ENCODE peak calls at places on chromosomes 16 and 17, in six cellular contexts. One of them, this sample, is unnamed.

GRCh38 chr17:64784353-64784798 is 122.3 kb upstream of the SMURF2 start:
- DNase-seq in erythroblast: no peak
- DNase-seq in ovary: no peak
- DNase-seq in stomach: no peak
- DNase-seq in prostate gland: no peak
- DNase-seq in GM12891: no peak
- DNase-seq in this sample: no peak

GRCh38 chr17:41939044-41939695 is 8.8 kb downstream of the ODAD4 start:
- DNase-seq in erythroblast: no peak
- DNase-seq in ovary: no peak
- DNase-seq in stomach: no peak
- DNase-seq in prostate gland: no peak
- DNase-seq in GM12891: no peak
- DNase-seq in this sample: no peak

GRCh38 chr16:72987480-72987901 is 60.4 kb downstream of the ZFHX3 start:
- DNase-seq in erythroblast: no peak
- DNase-seq in ovary: no peak
- DNase-seq in stomach: no peak
- DNase-seq in prostate gland: peak; percentile 72
- DNase-seq in GM12891: no peak
- DNase-seq in this sample: no peak

GRCh38 chr17:9509236-9509813 is 66.3 kb downstream of the STX8 start:
- DNase-seq in erythroblast: no peak
- DNase-seq in ovary: no peak
- DNase-seq in stomach: no peak
- DNase-seq in prostate gland: no peak
- DNase-seq in GM12891: no peak
- DNase-seq in this sample: no peak

GRCh38 chr16:19722981-19723380 is 4.9 kb downstream of the IQCK start:
- DNase-seq in erythroblast: no peak
- DNase-seq in ovary: no peak
- DNase-seq in stomach: no peak
- DNase-seq in prostate gland: no peak
- DNase-seq in GM12891: no peak
- DNase-seq in this sample: no peak

GRCh38 chr16:4415538-4416199 is 727 bp downstream of the CORO7 start:
- DNase-seq in erythroblast: peak; percentile 84
- DNase-seq in ovary: peak; percentile 57
- DNase-seq in stomach: peak; percentile 58
- DNase-seq in prostate gland: peak; percentile 19
- DNase-seq in GM12891: no peak
- DNase-seq in this sample: peak; percentile 16

GRCh38 chr16:47888142-47888541 is 267.7 kb downstream of the ABCC12 start:
- DNase-seq in erythroblast: no peak
- DNase-seq in ovary: no peak
- DNase-seq in stomach: no peak
- DNase-seq in prostate gland: no peak
- DNase-seq in GM12891: no peak
- DNase-seq in this sample: peak; percentile 75

GRCh38 chr16:30600215-30600614 is 10.0 kb downstream of the ZNF689 start:
- DNase-seq in erythroblast: no peak
- DNase-seq in ovary: no peak
- DNase-seq in stomach: no peak
- DNase-seq in prostate gland: no peak
- DNase-seq in GM12891: no peak
- DNase-seq in this sample: no peak

GRCh38 chr17:3693829-3694231 is 2.1 kb downstream of the P2RX5 start:
- DNase-seq in erythroblast: no peak
- DNase-seq in ovary: no peak
- DNase-seq in stomach: no peak
- DNase-seq in prostate gland: no peak
- DNase-seq in GM12891: no peak
- DNase-seq in this sample: no peak

GRCh38 chr16:1553976-1554825 is 20.7 kb downstream of the TMEM204 start:
- DNase-seq in erythroblast: no peak
- DNase-seq in ovary: no peak
- DNase-seq in stomach: no peak
- DNase-seq in prostate gland: no peak
- DNase-seq in GM12891: no peak
- DNase-seq in this sample: no peak

GRCh38 chr17:82922646-82923045 is 82.8 kb upstream of the ZNF750 start:
- DNase-seq in erythroblast: no peak
- DNase-seq in ovary: no peak
- DNase-seq in stomach: no peak
- DNase-seq in prostate gland: no peak
- DNase-seq in GM12891: no peak
- DNase-seq in this sample: no peak

GRCh38 chr17:55607736-55608341 is 96.6 kb upstream of the SMIM36 start:
- DNase-seq in erythroblast: no peak
- DNase-seq in ovary: peak; percentile 91
- DNase-seq in stomach: peak; percentile 67
- DNase-seq in prostate gland: peak; percentile 96
- DNase-seq in GM12891: no peak
- DNase-seq in this sample: no peak

GRCh38 chr17:28549274-28550132 is 2.9 kb downstream of the UNC119 start:
- DNase-seq in erythroblast: no peak
- DNase-seq in ovary: no peak
- DNase-seq in stomach: no peak
- DNase-seq in prostate gland: no peak
- DNase-seq in GM12891: no peak
- DNase-seq in this sample: no peak

GRCh38 chr16:839643-840408 is 39.3 kb upstream of the GNG13 start:
- DNase-seq in erythroblast: no peak
- DNase-seq in ovary: no peak
- DNase-seq in stomach: no peak
- DNase-seq in prostate gland: no peak
- DNase-seq in GM12891: no peak
- DNase-seq in this sample: no peak

GRCh38 chr16:21584817-21585216 is 14.6 kb upstream of the METTL9 start:
- DNase-seq in erythroblast: no peak
- DNase-seq in ovary: no peak
- DNase-seq in stomach: no peak
- DNase-seq in prostate gland: no peak
- DNase-seq in GM12891: no peak
- DNase-seq in this sample: no peak

GRCh38 chr17:27550974-27551505 is 79.9 kb upstream of the LGALS9 start:
- DNase-seq in erythroblast: no peak
- DNase-seq in ovary: no peak
- DNase-seq in stomach: no peak
- DNase-seq in prostate gland: no peak
- DNase-seq in GM12891: no peak
- DNase-seq in this sample: no peak

GRCh38 chr17:29661220-29661619 is 38.5 kb upstream of the CORO6 start:
- DNase-seq in erythroblast: no peak
- DNase-seq in ovary: no peak
- DNase-seq in stomach: no peak
- DNase-seq in prostate gland: no peak
- DNase-seq in GM12891: no peak
- DNase-seq in this sample: peak; percentile 75

GRCh38 chr16:24430937-24431760 is 108.2 kb upstream of the RBBP6 start:
- DNase-seq in erythroblast: no peak
- DNase-seq in ovary: no peak
- DNase-seq in stomach: no peak
- DNase-seq in prostate gland: no peak
- DNase-seq in GM12891: no peak
- DNase-seq in this sample: no peak

DNA sequence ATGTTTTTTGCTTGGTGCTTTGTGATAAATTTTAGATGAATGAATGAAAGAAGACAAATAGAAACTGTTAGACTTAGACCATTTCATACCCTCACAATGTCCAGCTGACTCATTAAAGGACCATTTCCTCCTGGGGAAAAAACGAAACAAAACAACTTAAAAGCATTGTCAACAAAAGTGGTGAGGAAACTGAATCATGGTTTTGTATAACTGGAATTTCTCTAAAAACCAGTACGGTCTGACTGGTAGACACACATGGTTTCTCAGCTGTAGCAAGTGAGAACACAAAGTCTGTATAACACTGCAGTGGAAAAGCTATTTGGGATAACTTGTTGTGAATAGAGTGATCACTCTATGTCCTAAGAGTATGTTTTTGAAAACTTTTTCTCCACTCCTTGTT is 5.3 kb upstream of the DDX52 start:
- DNase-seq in erythroblast: no peak
- DNase-seq in ovary: no peak
- DNase-seq in stomach: no peak
- DNase-seq in prostate gland: no peak
- DNase-seq in GM12891: no peak
- DNase-seq in this sample: no peak
- TF ChIP-seq POLR2A in erythroblast: no peak
- TF ChIP-seq POLR2A in ovary: no peak
- TF ChIP-seq POLR2A in stomach: no peak
- TF ChIP-seq POLR2A in prostate gland: no peak
- TF ChIP-seq POLR2A in GM12891: no peak
- TF ChIP-seq POLR2A in this sample: no peak

GRCh38 chr17:1005361-1005946 is 8.5 kb downstream of the TIMM22 start:
- DNase-seq in erythroblast: no peak
- DNase-seq in ovary: peak; percentile 79
- DNase-seq in stomach: peak; percentile 85
- DNase-seq in prostate gland: peak; percentile 77
- DNase-seq in GM12891: no peak
- DNase-seq in this sample: no peak
- TF ChIP-seq POLR2A in erythroblast: no peak
- TF ChIP-seq POLR2A in ovary: no peak
- TF ChIP-seq POLR2A in stomach: no peak
- TF ChIP-seq POLR2A in prostate gland: no peak
- TF ChIP-seq POLR2A in GM12891: no peak
- TF ChIP-seq POLR2A in this sample: no peak

DNA sequence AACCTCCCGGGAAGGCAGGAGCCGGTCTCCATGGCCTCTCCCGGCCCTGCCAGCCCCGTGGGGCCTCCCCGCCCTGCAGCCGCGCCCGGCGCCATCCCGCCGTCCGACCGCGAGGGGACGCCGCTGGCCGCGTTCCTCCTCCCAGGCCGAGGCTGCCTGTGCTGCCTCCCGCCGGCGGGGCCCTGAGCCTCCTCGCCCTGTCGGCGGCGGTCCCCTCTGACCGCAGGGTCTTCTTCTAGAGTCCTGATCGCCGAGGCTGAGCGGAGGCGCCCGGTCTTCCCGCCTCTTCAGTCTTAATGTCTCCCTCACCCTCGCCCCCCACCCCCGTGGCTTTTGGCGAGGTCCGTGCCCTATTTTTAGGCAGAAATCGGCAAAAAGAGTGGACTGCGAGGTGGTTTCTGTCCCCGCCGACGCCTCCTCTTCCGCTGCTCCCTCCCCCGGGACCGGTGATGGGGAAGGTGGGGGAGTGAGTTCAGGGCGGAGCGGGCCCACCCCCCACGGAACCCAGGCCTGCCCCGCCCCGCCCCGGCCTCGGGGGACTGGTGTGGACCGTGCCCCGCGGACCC is 794 bp upstream of the CPNE7 start:
- DNase-seq in erythroblast: peak; percentile 72
- DNase-seq in ovary: no peak
- DNase-seq in stomach: peak; percentile 77
- DNase-seq in prostate gland: no peak
- DNase-seq in GM12891: peak; percentile 96
- DNase-seq in this sample: no peak
- TF ChIP-seq POLR2A in erythroblast: no peak
- TF ChIP-seq POLR2A in ovary: no peak
- TF ChIP-seq POLR2A in stomach: no peak
- TF ChIP-seq POLR2A in prostate gland: no peak
- TF ChIP-seq POLR2A in GM12891: no peak
- TF ChIP-seq POLR2A in this sample: no peak

DNA sequence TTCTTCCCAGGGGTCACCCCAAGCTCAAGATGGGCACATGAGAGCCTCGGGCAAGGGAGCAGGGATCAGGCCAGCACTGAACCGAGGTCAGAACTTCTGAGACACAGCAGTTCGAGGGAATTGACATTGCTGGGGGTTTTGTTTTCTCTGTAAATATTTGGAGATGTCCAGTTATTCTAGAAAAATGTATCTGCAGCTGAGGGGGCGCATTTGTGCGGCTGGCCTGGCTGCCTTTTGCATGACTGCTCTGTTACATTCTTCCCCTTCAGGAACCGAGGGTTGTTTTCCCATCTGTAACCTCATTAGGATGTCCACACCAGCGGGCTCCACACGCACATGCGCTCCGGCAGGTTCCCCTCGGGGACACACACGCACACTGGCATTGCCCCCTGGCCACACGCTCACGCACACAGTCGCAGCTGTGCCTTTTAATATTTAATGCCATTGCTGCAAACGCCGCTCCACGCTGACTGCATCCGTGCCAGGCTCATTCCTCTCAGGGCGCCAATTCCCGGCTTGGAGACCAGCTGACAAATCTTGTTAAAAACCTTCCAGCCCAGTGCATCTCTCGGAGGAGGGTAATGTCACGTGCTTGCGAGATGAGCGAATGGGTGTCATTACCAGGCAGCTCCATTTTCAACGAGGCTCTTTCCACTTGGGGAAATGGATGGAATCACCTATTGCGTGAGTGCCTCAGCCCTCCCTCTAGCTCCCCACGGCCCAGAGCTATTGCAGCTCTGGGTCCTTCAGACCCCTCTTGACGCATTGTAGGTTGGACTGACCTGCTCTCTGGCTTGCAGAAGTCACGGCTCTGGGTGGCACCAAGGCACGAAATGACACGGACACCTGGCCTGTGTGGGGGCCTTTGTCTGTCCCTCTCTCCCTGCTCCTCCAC is 13.2 kb downstream of the CCR7 start:
- DNase-seq in erythroblast: no peak
- DNase-seq in ovary: peak; percentile 55
- DNase-seq in stomach: peak; percentile 29
- DNase-seq in prostate gland: no peak
- DNase-seq in GM12891: no peak
- DNase-seq in this sample: peak; percentile 95
- TF ChIP-seq POLR2A in erythroblast: no peak
- TF ChIP-seq POLR2A in ovary: no peak
- TF ChIP-seq POLR2A in stomach: no peak
- TF ChIP-seq POLR2A in prostate gland: no peak
- TF ChIP-seq POLR2A in GM12891: peak; percentile 76
- TF ChIP-seq POLR2A in this sample: peak; percentile 49

This sample was measured in HepG2.